ENCODE peak calls at places on chromosomes 13 and 19, in four cellular contexts. One of them, this sample, is unnamed.
A peak's percentile ranks its signal among the peaks of the same experiment; 100 is the strongest.

GRCh38 chr13:97945342-97945741 is 8.1 kb upstream of the IPO5 start:
- DNase-seq in upper lobe of right lung: no peak
- DNase-seq in neuronal stem cell: no peak
- DNase-seq in H1: no peak
- DNase-seq in this sample: no peak

GRCh38 chr13:32224916-32225315 is 90.2 kb downstream of the ZAR1L start:
- DNase-seq in H1: no peak
- DNase-seq in neuronal stem cell: no peak
- DNase-seq in upper lobe of right lung: no peak
- DNase-seq in this sample: no peak

GRCh38 chr13:77857810-77858209 is 60.8 kb downstream of the EDNRB start:
- DNase-seq in H1: no peak
- DNase-seq in neuronal stem cell: no peak
- DNase-seq in upper lobe of right lung: no peak
- DNase-seq in this sample: no peak

GRCh38 chr13:90732049-90732448 is 615.4 kb upstream of the MIR17HG start:
- DNase-seq in neuronal stem cell: no peak
- DNase-seq in H1: peak; percentile 58
- DNase-seq in upper lobe of right lung: no peak
- DNase-seq in this sample: no peak

GRCh38 chr13:110149036-110149435 is 157.9 kb downstream of the COL4A1 start:
- DNase-seq in neuronal stem cell: no peak
- DNase-seq in H1: no peak
- DNase-seq in upper lobe of right lung: no peak
- DNase-seq in this sample: no peak

GRCh38 chr19:42254083-42254849 is 662 bp downstream of the ERF start:
- DNase-seq in upper lobe of right lung: peak; percentile 85
- DNase-seq in H1: peak; percentile 83
- DNase-seq in neuronal stem cell: peak; percentile 79
- DNase-seq in this sample: no peak

GRCh38 chr13:23695711-23696512 is 125.7 kb downstream of the TNFRSF19 start:
- DNase-seq in neuronal stem cell: no peak
- DNase-seq in upper lobe of right lung: peak; percentile 73
- DNase-seq in H1: no peak
- DNase-seq in this sample: no peak

GRCh38 chr19:10105241-10106099 is 692 bp upstream of the PPAN start:
- DNase-seq in H1: no peak
- DNase-seq in neuronal stem cell: no peak
- DNase-seq in upper lobe of right lung: no peak
- DNase-seq in this sample: no peak

GRCh38 chr13:51913421-51914136 is 51.8 kb downstream of the CCDC70 start:
- DNase-seq in upper lobe of right lung: no peak
- DNase-seq in neuronal stem cell: no peak
- DNase-seq in H1: no peak
- DNase-seq in this sample: no peak

GRCh38 chr13:74771964-74772363 is 637.8 kb upstream of the KLF12 start:
- DNase-seq in upper lobe of right lung: no peak
- DNase-seq in H1: no peak
- DNase-seq in neuronal stem cell: no peak
- DNase-seq in this sample: no peak

GRCh38 chr13:41345921-41346589 is 35.0 kb downstream of the NAA16 start:
- DNase-seq in neuronal stem cell: no peak
- DNase-seq in H1: no peak
- DNase-seq in upper lobe of right lung: no peak
- DNase-seq in this sample: no peak

GRCh38 chr19:31214086-31214485 is 135.2 kb downstream of the TSHZ3 start:
- DNase-seq in neuronal stem cell: no peak
- DNase-seq in upper lobe of right lung: peak; percentile 65
- DNase-seq in H1: no peak
- DNase-seq in this sample: peak; percentile 97

GRCh38 chr13:52361225-52361624 is 44.7 kb downstream of the THSD1 start:
- DNase-seq in H1: no peak
- DNase-seq in neuronal stem cell: no peak
- DNase-seq in upper lobe of right lung: no peak
- DNase-seq in this sample: no peak

GRCh38 chr13:39586142-39586541 is 16.9 kb downstream of the LHFPL6 start:
- DNase-seq in upper lobe of right lung: no peak
- DNase-seq in neuronal stem cell: no peak
- DNase-seq in H1: no peak
- DNase-seq in this sample: no peak

GRCh38 chr19:956747-957451 is 27.2 kb upstream of the WDR18 start:
- DNase-seq in H1: peak; percentile 65
- DNase-seq in upper lobe of right lung: no peak
- DNase-seq in neuronal stem cell: peak; percentile 94
- DNase-seq in this sample: peak; percentile 45

GRCh38 chr13:95858286-95859075 is 181.5 kb downstream of the DNAJC3 start:
- DNase-seq in H1: no peak
- DNase-seq in neuronal stem cell: no peak
- DNase-seq in upper lobe of right lung: no peak
- DNase-seq in this sample: no peak

GRCh38 chr13:50376895-50377575 is 361.8 kb downstream of the KCNRG start:
- DNase-seq in H1: peak; percentile 56
- DNase-seq in upper lobe of right lung: no peak
- DNase-seq in neuronal stem cell: no peak
- DNase-seq in this sample: no peak

GRCh38 chr13:94079876-94080275 is 399.6 kb downstream of the DCT start:
- DNase-seq in upper lobe of right lung: no peak
- DNase-seq in H1: no peak
- DNase-seq in neuronal stem cell: no peak
- DNase-seq in this sample: no peak

GRCh38 chr13:97256343-97256783 is 34.2 kb downstream of the MBNL2 start:
- DNase-seq in H1: no peak
- DNase-seq in neuronal stem cell: no peak
- DNase-seq in upper lobe of right lung: no peak
- DNase-seq in this sample: no peak

GRCh38 chr13:56755181-56755580 is 385.5 kb upstream of the PRR20A start:
- DNase-seq in upper lobe of right lung: no peak
- DNase-seq in neuronal stem cell: no peak
- DNase-seq in H1: no peak
- DNase-seq in this sample: no peak

GRCh38 chr19:6297202-6297601 is 17.4 kb upstream of the MLLT1 start:
- DNase-seq in H1: no peak
- DNase-seq in upper lobe of right lung: no peak
- DNase-seq in neuronal stem cell: no peak
- DNase-seq in this sample: no peak

GRCh38 chr13:113129480-113129879 is 6.9 kb downstream of the F10 start:
- DNase-seq in neuronal stem cell: no peak
- DNase-seq in H1: no peak
- DNase-seq in upper lobe of right lung: no peak
- DNase-seq in this sample: no peak

GRCh38 chr19:5484398-5485285 is 29.4 kb downstream of the ZNRF4 start:
- DNase-seq in neuronal stem cell: no peak
- DNase-seq in H1: no peak
- DNase-seq in upper lobe of right lung: no peak
- DNase-seq in this sample: no peak

GRCh38 chr13:36432106-36432544 is at the start of gene CCNA1:
- DNase-seq in neuronal stem cell: peak; percentile 73
- DNase-seq in H1: peak; percentile 91
- DNase-seq in upper lobe of right lung: peak; percentile 71
- DNase-seq in this sample: peak; percentile 73

GRCh38 chr19:50906217-50906616 is 5.0 kb downstream of the KLK4 start:
- DNase-seq in neuronal stem cell: peak; percentile 50
- DNase-seq in H1: peak; percentile 83
- DNase-seq in upper lobe of right lung: no peak
- DNase-seq in this sample: no peak

GRCh38 chr19:49447485-49448431 is 3.9 kb downstream of the PIH1D1 start:
- DNase-seq in upper lobe of right lung: no peak
- DNase-seq in neuronal stem cell: no peak
- DNase-seq in H1: peak; percentile 92
- DNase-seq in this sample: no peak

GRCh38 chr19:10554760-10555612 is 10.8 kb downstream of the KRI1 start:
- DNase-seq in upper lobe of right lung: no peak
- DNase-seq in neuronal stem cell: no peak
- DNase-seq in H1: no peak
- DNase-seq in this sample: no peak

GRCh38 chr19:49894879-49895565 is 1.7 kb downstream of the IL4I1 start:
- DNase-seq in neuronal stem cell: no peak
- DNase-seq in H1: no peak
- DNase-seq in upper lobe of right lung: no peak
- DNase-seq in this sample: peak; percentile 43

GRCh38 chr13:41054212-41054877 is 7.0 kb upstream of the WBP4 start:
- DNase-seq in upper lobe of right lung: no peak
- DNase-seq in neuronal stem cell: no peak
- DNase-seq in H1: no peak
- DNase-seq in this sample: no peak

GRCh38 chr13:36998624-36999041 is 507 bp downstream of the ALG5 start:
- DNase-seq in upper lobe of right lung: peak; percentile 69
- DNase-seq in H1: peak; percentile 66
- DNase-seq in neuronal stem cell: no peak
- DNase-seq in this sample: no peak

DNA sequence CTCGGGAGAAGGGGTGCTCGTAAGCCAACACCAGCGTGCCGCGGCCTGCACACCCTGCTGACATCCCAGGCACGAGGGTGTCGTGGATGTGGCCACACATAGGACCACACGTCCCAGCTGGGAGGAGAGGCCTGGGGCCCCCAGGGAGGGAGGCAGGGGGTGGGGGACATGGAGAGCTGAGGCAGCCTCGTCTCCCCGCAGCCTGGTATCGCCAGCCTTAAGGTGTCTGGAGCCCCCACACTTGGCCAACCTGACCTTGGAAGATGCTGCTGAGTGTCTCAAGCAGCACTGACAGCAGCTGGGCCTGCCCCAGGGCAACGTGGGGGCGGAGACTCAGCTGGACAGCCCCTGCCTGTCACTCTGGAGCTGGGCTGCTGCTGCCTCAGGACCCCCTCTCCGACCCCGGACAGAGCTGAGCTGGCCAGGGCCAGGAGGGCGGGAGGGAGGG is 2.4 kb downstream of the IZUMO4 start:
- DNase-seq in neuronal stem cell: no peak
- DNase-seq in upper lobe of right lung: no peak
- DNase-seq in H1: no peak
- DNase-seq in this sample: peak; percentile 49
- H3K4me3 ChIP-seq in neuronal stem cell: no peak overlapping the region
- H3K4me3 ChIP-seq in upper lobe of right lung: no peak overlapping the region
- H3K4me3 ChIP-seq in H1: no peak overlapping the region
- H3K4me3 ChIP-seq in this sample: no peak overlapping the region

GRCh38 chr19:40365613-40366401 is 17.3 kb downstream of the PLD3 start:
- DNase-seq in upper lobe of right lung: peak; percentile 91
- DNase-seq in neuronal stem cell: peak; percentile 87
- DNase-seq in H1: peak; percentile 86
- DNase-seq in this sample: no peak
- H3K4me3 ChIP-seq in upper lobe of right lung: peak overlapping the region; percentile 47
- H3K4me3 ChIP-seq in neuronal stem cell: peak overlapping the region; percentile 73
- H3K4me3 ChIP-seq in H1: peak overlapping the region; percentile 59
- H3K4me3 ChIP-seq in this sample: peak overlapping the region; percentile 29

DNA sequence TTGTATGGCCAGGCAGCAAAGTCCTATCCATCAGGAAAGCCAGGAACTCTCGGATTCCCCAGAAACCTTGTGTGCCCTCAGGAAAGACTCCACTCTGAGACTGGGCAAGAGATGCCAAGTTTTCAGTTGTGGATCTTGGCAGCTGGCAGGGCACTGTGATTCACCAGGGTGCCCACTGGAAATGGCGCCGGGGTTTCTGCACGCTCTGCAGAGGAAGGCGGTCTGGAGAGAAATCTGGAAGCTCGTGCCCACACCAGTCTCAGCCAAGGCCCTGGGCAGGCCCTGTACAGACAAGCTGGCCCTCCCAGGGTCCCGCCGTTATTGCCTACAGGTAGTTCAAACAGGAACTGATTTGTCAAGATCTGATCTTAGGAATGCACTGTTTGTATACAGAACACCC is 4.9 kb downstream of the NAPA start:
- DNase-seq in neuronal stem cell: no peak
- DNase-seq in H1: no peak
- DNase-seq in upper lobe of right lung: no peak
- DNase-seq in this sample: no peak
- H3K4me3 ChIP-seq in neuronal stem cell: no peak overlapping the region
- H3K4me3 ChIP-seq in H1: no peak overlapping the region
- H3K4me3 ChIP-seq in upper lobe of right lung: no peak overlapping the region
- H3K4me3 ChIP-seq in this sample: no peak overlapping the region

GRCh38 chr13:48220592-48221300 is 12.3 kb upstream of the ITM2B start:
- DNase-seq in H1: no peak
- DNase-seq in upper lobe of right lung: no peak
- DNase-seq in neuronal stem cell: no peak
- DNase-seq in this sample: no peak
- H3K4me3 ChIP-seq in H1: no peak overlapping the region
- H3K4me3 ChIP-seq in upper lobe of right lung: no peak overlapping the region
- H3K4me3 ChIP-seq in neuronal stem cell: no peak overlapping the region
- H3K4me3 ChIP-seq in this sample: no peak overlapping the region

GRCh38 chr13:83414393-83414792 is 467.9 kb downstream of the SLITRK1 start:
- DNase-seq in upper lobe of right lung: no peak
- DNase-seq in H1: no peak
- DNase-seq in neuronal stem cell: no peak
- DNase-seq in this sample: no peak
- H3K4me3 ChIP-seq in upper lobe of right lung: no peak overlapping the region
- H3K4me3 ChIP-seq in H1: no peak overlapping the region
- H3K4me3 ChIP-seq in neuronal stem cell: no peak overlapping the region
- H3K4me3 ChIP-seq in this sample: no peak overlapping the region

DNA sequence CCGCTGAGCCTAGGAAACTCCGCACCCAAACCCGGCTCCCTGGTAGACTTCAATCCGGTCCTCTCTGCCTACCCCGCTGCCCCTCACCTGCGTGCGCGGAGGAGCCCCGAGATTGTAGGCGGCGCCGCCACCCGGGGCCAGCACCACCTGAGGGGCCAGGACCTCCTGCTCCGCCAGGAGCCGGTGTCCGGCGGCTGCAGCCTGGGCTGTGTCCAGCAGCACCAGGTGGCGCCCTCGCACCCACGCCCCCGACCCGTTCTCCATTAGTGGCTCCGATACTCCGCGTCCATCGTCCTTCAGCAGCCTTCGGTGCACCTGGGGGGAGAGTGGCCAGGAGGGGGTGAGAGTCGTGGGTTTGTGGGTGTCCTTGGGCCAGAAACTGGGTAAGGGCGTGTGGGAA is 18.5 kb downstream of the MAN2B1 start:
- DNase-seq in upper lobe of right lung: no peak
- DNase-seq in H1: no peak
- DNase-seq in neuronal stem cell: no peak
- DNase-seq in this sample: no peak
- H3K4me3 ChIP-seq in upper lobe of right lung: peak overlapping the region; percentile 32
- H3K4me3 ChIP-seq in H1: no peak overlapping the region
- H3K4me3 ChIP-seq in neuronal stem cell: no peak overlapping the region
- H3K4me3 ChIP-seq in this sample: peak overlapping the region; percentile 35

GRCh38 chr19:3931041-3931440 is 1.8 kb upstream of the NMRK2 start:
- DNase-seq in upper lobe of right lung: no peak
- DNase-seq in neuronal stem cell: no peak
- DNase-seq in H1: no peak
- DNase-seq in this sample: no peak

GRCh38 chr19:3936506-3937442 is 3.9 kb downstream of the NMRK2 start:
- DNase-seq in H1: no peak
- DNase-seq in neuronal stem cell: no peak
- DNase-seq in upper lobe of right lung: no peak
- DNase-seq in this sample: no peak

GRCh38 chr19:3932931-3933810 is at the start of gene NMRK2:
- DNase-seq in neuronal stem cell: peak; percentile 15
- DNase-seq in H1: peak; percentile 88
- DNase-seq in upper lobe of right lung: no peak
- DNase-seq in this sample: no peak
- H3K4me3 ChIP-seq in neuronal stem cell: peak within 1 kb of the TSS; percentile 8
- H3K4me3 ChIP-seq in H1: peak within 1 kb of the TSS; percentile 96
- H3K4me3 ChIP-seq in upper lobe of right lung: no peak within 1 kb of the TSS
- H3K4me3 ChIP-seq in this sample: no peak within 1 kb of the TSS

GRCh38 chr13:48654511-48654910 is 782 bp downstream of the CYSLTR2 start:
- DNase-seq in upper lobe of right lung: no peak
- DNase-seq in neuronal stem cell: no peak
- DNase-seq in H1: no peak
- DNase-seq in this sample: no peak
- H3K4me3 ChIP-seq in upper lobe of right lung: no peak overlapping the region
- H3K4me3 ChIP-seq in neuronal stem cell: no peak overlapping the region
- H3K4me3 ChIP-seq in H1: no peak overlapping the region
- H3K4me3 ChIP-seq in this sample: no peak overlapping the region

GRCh38 chr19:56660381-56661105 is 11.0 kb downstream of the ZNF835 start:
- DNase-seq in neuronal stem cell: no peak
- DNase-seq in upper lobe of right lung: no peak
- DNase-seq in H1: no peak
- DNase-seq in this sample: no peak
- H3K4me3 ChIP-seq in neuronal stem cell: no peak overlapping the region
- H3K4me3 ChIP-seq in upper lobe of right lung: no peak overlapping the region
- H3K4me3 ChIP-seq in H1: no peak overlapping the region
- H3K4me3 ChIP-seq in this sample: no peak overlapping the region

This sample was measured in RWPE2.